ENCODE peak calls at places on chromosomes 3 and 15, in four cellular contexts. X, U, B and M are unnamed samples.

GRCh38 chr15:70475921-70476320 is 287.4 kb downstream of the UACA start:
- DNase-seq in X (no peak), U (peak; percentile 36), B (no peak), M (no peak)

GRCh38 chr3:59821274-59821673 is 771.4 kb upstream of the CFAP20DC start:
- DNase-seq in X (no peak), U (no peak), B (no peak), M (no peak)

GRCh38 chr3:123320224-123320623 is 118.5 kb downstream of the SEC22A start:
- DNase-seq in X (peak; percentile 52), U (no peak), B (no peak), M (no peak)

GRCh38 chr3:169453256-169454059 is 210.1 kb downstream of the MECOM start:
- DNase-seq in X (no peak), U (no peak), B (no peak), M (no peak)

GRCh38 chr3:21515417-21515816 is 235.6 kb downstream of the ZNF385D start:
- DNase-seq in X (no peak), U (no peak), B (no peak), M (no peak)

GRCh38 chr3:16286161-16286560 is 21.1 kb downstream of the OXNAD1 start:
- DNase-seq in X (no peak), U (no peak), B (no peak), M (no peak)

GRCh38 chr15:45670061-45670460 is 35.2 kb downstream of the SQOR start:
- DNase-seq in X (no peak), U (no peak), B (no peak), M (no peak)

GRCh38 chr3:160184655-160185054 is 40.6 kb upstream of the C3orf80 start:
- DNase-seq in X (no peak), U (peak; percentile 93), B (no peak), M (no peak)

GRCh38 chr15:63586790-63587189 is 10.4 kb upstream of the FBXL22 start:
- DNase-seq in X (no peak), U (no peak), B (no peak), M (no peak)

GRCh38 chr3:31307131-31307785 is 225.5 kb upstream of the STT3B start:
- DNase-seq in X (no peak), U (peak; percentile 38), B (no peak), M (no peak)

GRCh38 chr3:21517184-21517583 is 233.8 kb downstream of the ZNF385D start:
- DNase-seq in X (no peak), U (no peak), B (no peak), M (no peak)

GRCh38 chr15:33019354-33019981 is 175.0 kb downstream of the FMN1 start:
- DNase-seq in X (no peak), U (no peak), B (no peak), M (no peak)

GRCh38 chr15:52714968-52715367 is 35.8 kb upstream of the ATOSA start:
- DNase-seq in X (no peak), U (no peak), B (no peak), M (peak; percentile 62)

GRCh38 chr3:138845071-138845685 is 10.4 kb upstream of the PIK3CB start:
- DNase-seq in X (peak; percentile 48), U (no peak), B (no peak), M (no peak)

GRCh38 chr3:172557515-172558220 is 34.4 kb upstream of the TNFSF10 start:
- DNase-seq in X (no peak), U (peak; percentile 34), B (no peak), M (no peak)

GRCh38 chr3:13600950-13601691 is 52.2 kb downstream of the FBLN2 start:
- DNase-seq in X (peak; percentile 62), U (peak; percentile 67), B (no peak), M (no peak)

GRCh38 chr3:153273767-153274443 is 111.9 kb downstream of the RAP2B start:
- DNase-seq in X (no peak), U (peak; percentile 50), B (no peak), M (no peak)

GRCh38 chr3:29057326-29057725 is 223.5 kb upstream of the RBMS3 start:
- DNase-seq in X (no peak), U (peak; percentile 84), B (no peak), M (no peak)

GRCh38 chr3:149443545-149443912 is 31.0 kb upstream of the TM4SF4 start:
- DNase-seq in X (no peak), U (no peak), B (no peak), M (peak; percentile 26)

GRCh38 chr3:159082514-159082913 is 280.7 kb downstream of the MFSD1 start:
- DNase-seq in X (no peak), U (peak; percentile 88), B (no peak), M (no peak)

GRCh38 chr3:127637546-127637945 is 8.6 kb downstream of the PODXL2 start:
- DNase-seq in X (no peak), U (no peak), B (no peak), M (no peak)

GRCh38 chr3:189477614-189478013 is 153.6 kb upstream of the TP63 start:
- DNase-seq in X (no peak), U (no peak), B (no peak), M (no peak)
- H3K27ac ChIP-seq in X (no peak overlapping the region), U (no peak overlapping the region), B (no peak overlapping the region), M (no peak overlapping the region)

DNA sequence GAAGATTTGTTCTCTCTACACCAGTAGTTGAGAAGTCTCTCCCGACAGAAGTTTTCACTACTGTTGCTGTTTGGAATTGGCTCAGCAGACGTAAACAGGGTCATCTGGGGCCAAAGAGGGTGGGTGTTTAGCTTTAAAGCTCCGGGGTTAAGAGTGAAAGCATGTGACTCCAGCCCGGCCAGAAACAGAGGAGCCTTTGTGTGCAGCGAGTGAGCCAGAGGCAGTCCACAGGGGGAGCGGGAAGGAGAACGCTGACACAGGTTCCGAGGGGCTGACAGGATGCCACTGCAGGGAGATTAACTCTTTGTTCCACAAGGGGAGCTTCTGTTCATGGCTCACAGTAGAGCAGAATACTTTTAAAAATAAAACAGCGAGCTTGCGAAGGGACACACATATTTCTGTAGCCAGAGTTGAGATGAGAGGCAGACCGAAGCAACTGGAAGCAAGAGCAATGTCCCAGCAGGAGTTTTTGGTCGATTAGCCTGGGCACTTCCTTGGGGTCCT is 26.9 kb downstream of the BMF start:
- DNase-seq in X (peak; percentile 80), U (peak; percentile 73), B (peak; percentile 63), M (no peak)
- H3K27ac ChIP-seq in X (peak overlapping the region; percentile 68), U (peak overlapping the region; percentile 19), B (peak overlapping the region; percentile 17), M (peak overlapping the region; percentile 71)

DNA sequence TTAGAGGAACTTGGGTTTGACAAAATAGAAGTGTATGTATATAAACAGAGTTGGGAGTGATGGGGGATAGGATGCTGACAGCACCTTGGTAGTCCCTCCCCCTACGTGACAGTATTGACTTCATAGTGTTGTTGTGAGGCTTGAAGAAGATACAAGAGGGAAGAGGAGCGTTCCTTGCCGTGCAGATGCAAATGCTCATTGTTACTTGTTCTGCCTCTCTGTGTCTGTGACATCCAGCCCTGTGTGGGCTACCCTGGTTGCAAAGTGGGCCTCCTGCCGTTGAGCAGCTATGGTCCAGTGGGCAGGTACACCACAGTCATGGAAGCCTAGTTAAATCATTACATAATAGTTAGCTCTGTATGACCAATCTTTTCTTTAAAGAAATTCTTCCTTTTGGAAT is 45.0 kb downstream of the SMAD3 start:
- DNase-seq in X (peak; percentile 83), U (no peak), B (no peak), M (no peak)
- H3K27ac ChIP-seq in X (peak overlapping the region; percentile 72), U (peak overlapping the region; percentile 95), B (no peak overlapping the region), M (peak overlapping the region; percentile 88)

DNA sequence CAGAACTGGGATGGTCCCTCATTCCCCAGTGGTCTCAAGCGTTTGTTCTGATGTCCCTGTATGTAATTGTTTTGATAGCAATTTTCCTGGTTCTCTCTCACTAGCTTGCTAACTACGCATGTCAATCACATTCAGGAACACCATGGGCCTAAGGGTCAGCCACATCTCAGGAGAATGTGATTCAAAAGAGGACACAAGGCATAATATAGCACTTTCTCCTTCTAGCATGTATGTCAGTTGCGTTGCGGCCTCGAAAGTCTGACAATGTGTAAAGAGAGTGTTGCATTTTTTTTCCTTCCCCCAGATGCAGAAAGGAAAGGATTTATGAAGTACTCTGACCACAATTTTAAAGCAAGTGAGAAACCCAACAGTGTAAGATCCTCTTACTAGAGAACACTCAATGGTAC is 32.0 kb upstream of the TCF12 start:
- DNase-seq in X (no peak), U (no peak), B (no peak), M (no peak)
- H3K27ac ChIP-seq in X (peak overlapping the region; percentile 98), U (peak overlapping the region; percentile 94), B (peak overlapping the region; percentile 99), M (peak overlapping the region; percentile 94)

GRCh38 chr3:14628406-14628805 is 23.2 kb upstream of the CCDC174 start:
- DNase-seq in X (no peak), U (no peak), B (no peak), M (no peak)
- H3K27ac ChIP-seq in X (no peak overlapping the region), U (no peak overlapping the region), B (no peak overlapping the region), M (no peak overlapping the region)

DNA sequence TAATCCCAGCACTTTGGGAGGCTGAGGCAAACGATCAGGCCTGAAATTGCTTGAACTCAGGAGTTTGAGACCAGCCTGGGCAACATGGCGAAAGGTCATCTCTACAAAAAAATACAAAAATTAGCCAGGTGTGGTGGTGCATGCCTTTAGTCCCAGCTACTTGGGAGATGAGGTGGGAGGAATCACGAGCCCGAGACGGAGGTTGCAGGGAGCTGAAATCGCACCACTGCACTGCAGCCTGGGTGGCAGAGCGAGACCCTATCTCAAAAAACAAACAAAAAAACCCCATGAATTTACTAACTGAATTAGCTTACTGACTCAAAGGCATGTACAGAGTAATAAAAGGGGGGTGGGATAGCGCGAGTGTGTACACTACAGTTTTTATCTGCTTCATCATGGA is 19.4 kb downstream of the ARF4 start:
- DNase-seq in X (no peak), U (no peak), B (no peak), M (no peak)
- H3K27ac ChIP-seq in X (no peak overlapping the region), U (no peak overlapping the region), B (no peak overlapping the region), M (no peak overlapping the region)

DNA sequence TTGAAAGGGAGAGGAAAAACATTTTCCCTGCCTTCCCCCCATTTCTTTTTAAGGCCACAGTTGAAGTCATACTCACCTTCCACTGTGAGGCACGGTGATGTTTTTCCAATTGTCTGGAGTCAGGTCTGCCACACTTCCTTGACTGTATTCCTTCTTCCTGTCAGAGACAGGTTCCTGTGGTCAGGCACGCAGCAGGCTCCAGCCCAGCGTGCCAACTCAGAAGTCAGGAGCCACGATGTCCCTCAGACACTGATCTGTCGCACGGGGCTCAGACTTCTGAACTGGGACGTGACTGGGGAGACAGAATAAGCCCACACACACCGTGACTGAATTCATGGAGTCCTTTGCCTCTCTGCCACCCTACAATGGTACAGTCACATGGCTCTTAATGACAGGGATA is 41.2 kb upstream of the ADAMTS9 start:
- DNase-seq in X (no peak), U (no peak), B (no peak), M (no peak)
- H3K27ac ChIP-seq in X (no peak overlapping the region), U (no peak overlapping the region), B (no peak overlapping the region), M (no peak overlapping the region)

GRCh38 chr15:67079361-67079760 is 14.0 kb downstream of the SMAD3 start:
- DNase-seq in X (no peak), U (no peak), B (no peak), M (no peak)

GRCh38 chr15:67077641-67078215 is 12.3 kb downstream of the SMAD3 start:
- DNase-seq in X (no peak), U (no peak), B (peak; percentile 54), M (no peak)

GRCh38 chr15:67082007-67082536 is 16.7 kb downstream of the SMAD3 start:
- DNase-seq in X (peak; percentile 84), U (no peak), B (peak; percentile 48), M (no peak)

GRCh38 chr15:67080900-67081431 is 15.6 kb downstream of the SMAD3 start:
- DNase-seq in X (peak; percentile 90), U (peak; percentile 90), B (peak; percentile 42), M (no peak)

GRCh38 chr15:67080118-67080899 is 14.9 kb downstream of the SMAD3 start:
- DNase-seq in X (no peak), U (peak; percentile 96), B (peak; percentile 62), M (no peak)
- H3K27ac ChIP-seq in X (peak overlapping the region; percentile 68), U (peak overlapping the region; percentile 81), B (peak overlapping the region; percentile 79), M (peak overlapping the region; percentile 68)